ENCODE peak calls at places on chromosomes 3 and 15, in five cellular contexts. One of them, this sample, is unnamed.

GRCh38 chr3:170815930-170816329 is 54.1 kb downstream of the RPL22L1 start:
- DNase-seq in activated CD4-positive, alpha-beta T cell treated with anti-CD3 and anti-CD28 coated beads, Interleukin-2, amount 50 U/mL, for 24 hours: no peak
- DNase-seq in kidney: no peak
- DNase-seq in DMS153: no peak
- DNase-seq in HT-29: no peak
- DNase-seq in this sample: no peak

GRCh38 chr15:40266828-40267304 is 16.0 kb downstream of the ANKRD63 start:
- DNase-seq in activated CD4-positive, alpha-beta T cell treated with anti-CD3 and anti-CD28 coated beads, Interleukin-2, amount 50 U/mL, for 24 hours: no peak
- DNase-seq in kidney: peak; percentile 67
- DNase-seq in DMS153: no peak
- DNase-seq in HT-29: peak; percentile 94
- DNase-seq in this sample: peak; percentile 82

GRCh38 chr3:40407007-40407406 is 20.0 kb downstream of the ENTPD3 start:
- DNase-seq in activated CD4-positive, alpha-beta T cell treated with anti-CD3 and anti-CD28 coated beads, Interleukin-2, amount 50 U/mL, for 24 hours: no peak
- DNase-seq in kidney: no peak
- DNase-seq in DMS153: no peak
- DNase-seq in HT-29: no peak
- DNase-seq in this sample: no peak

GRCh38 chr3:192130534-192131132 is 596.7 kb downstream of the FGF12 start:
- DNase-seq in activated CD4-positive, alpha-beta T cell treated with anti-CD3 and anti-CD28 coated beads, Interleukin-2, amount 50 U/mL, for 24 hours: no peak
- DNase-seq in kidney: no peak
- DNase-seq in DMS153: no peak
- DNase-seq in HT-29: peak; percentile 72
- DNase-seq in this sample: no peak

GRCh38 chr3:159766563-159767185 is 222.0 kb upstream of the IL12A start:
- DNase-seq in activated CD4-positive, alpha-beta T cell treated with anti-CD3 and anti-CD28 coated beads, Interleukin-2, amount 50 U/mL, for 24 hours: no peak
- DNase-seq in kidney: no peak
- DNase-seq in DMS153: peak; percentile 10
- DNase-seq in HT-29: peak; percentile 43
- DNase-seq in this sample: no peak

GRCh38 chr15:74400313-74400850 is 32.9 kb upstream of the CYP11A1 start:
- DNase-seq in activated CD4-positive, alpha-beta T cell treated with anti-CD3 and anti-CD28 coated beads, Interleukin-2, amount 50 U/mL, for 24 hours: no peak
- DNase-seq in kidney: no peak
- DNase-seq in DMS153: no peak
- DNase-seq in HT-29: no peak
- DNase-seq in this sample: no peak

GRCh38 chr3:53616330-53616729 is 121.9 kb downstream of the CACNA1D start:
- DNase-seq in activated CD4-positive, alpha-beta T cell treated with anti-CD3 and anti-CD28 coated beads, Interleukin-2, amount 50 U/mL, for 24 hours: no peak
- DNase-seq in kidney: no peak
- DNase-seq in DMS153: no peak
- DNase-seq in HT-29: no peak
- DNase-seq in this sample: no peak

GRCh38 chr3:135018171-135018923 is 223.3 kb downstream of the EPHB1 start:
- DNase-seq in activated CD4-positive, alpha-beta T cell treated with anti-CD3 and anti-CD28 coated beads, Interleukin-2, amount 50 U/mL, for 24 hours: no peak
- DNase-seq in kidney: no peak
- DNase-seq in DMS153: no peak
- DNase-seq in HT-29: no peak
- DNase-seq in this sample: no peak

GRCh38 chr15:58426501-58426900 is 5.3 kb upstream of the LIPC start:
- DNase-seq in activated CD4-positive, alpha-beta T cell treated with anti-CD3 and anti-CD28 coated beads, Interleukin-2, amount 50 U/mL, for 24 hours: no peak
- DNase-seq in kidney: no peak
- DNase-seq in DMS153: no peak
- DNase-seq in HT-29: no peak
- DNase-seq in this sample: no peak

GRCh38 chr15:51829360-51830278 is at the start of gene TMOD3:
- DNase-seq in activated CD4-positive, alpha-beta T cell treated with anti-CD3 and anti-CD28 coated beads, Interleukin-2, amount 50 U/mL, for 24 hours: peak; percentile 84
- DNase-seq in kidney: peak; percentile 96
- DNase-seq in DMS153: peak; percentile 20
- DNase-seq in HT-29: peak; percentile 96
- DNase-seq in this sample: peak; percentile 97

GRCh38 chr3:2180661-2181060 is 82.0 kb downstream of the CNTN4 start:
- DNase-seq in activated CD4-positive, alpha-beta T cell treated with anti-CD3 and anti-CD28 coated beads, Interleukin-2, amount 50 U/mL, for 24 hours: no peak
- DNase-seq in kidney: no peak
- DNase-seq in DMS153: no peak
- DNase-seq in HT-29: no peak
- DNase-seq in this sample: no peak

GRCh38 chr3:193559100-193559499 is 4.4 kb upstream of the ATP13A4 start:
- DNase-seq in activated CD4-positive, alpha-beta T cell treated with anti-CD3 and anti-CD28 coated beads, Interleukin-2, amount 50 U/mL, for 24 hours: no peak
- DNase-seq in kidney: no peak
- DNase-seq in DMS153: no peak
- DNase-seq in HT-29: no peak
- DNase-seq in this sample: no peak

GRCh38 chr15:31217566-31218270 is 108.9 kb upstream of the KLF13 start:
- DNase-seq in activated CD4-positive, alpha-beta T cell treated with anti-CD3 and anti-CD28 coated beads, Interleukin-2, amount 50 U/mL, for 24 hours: no peak
- DNase-seq in kidney: no peak
- DNase-seq in DMS153: no peak
- DNase-seq in HT-29: no peak
- DNase-seq in this sample: no peak

GRCh38 chr15:52523192-52523591 is 5.5 kb downstream of the MYO5A start:
- DNase-seq in activated CD4-positive, alpha-beta T cell treated with anti-CD3 and anti-CD28 coated beads, Interleukin-2, amount 50 U/mL, for 24 hours: no peak
- DNase-seq in kidney: no peak
- DNase-seq in DMS153: no peak
- DNase-seq in HT-29: no peak
- DNase-seq in this sample: no peak

GRCh38 chr15:43776718-43777292 is at the start of gene ELL3:
- DNase-seq in activated CD4-positive, alpha-beta T cell treated with anti-CD3 and anti-CD28 coated beads, Interleukin-2, amount 50 U/mL, for 24 hours: peak; percentile 44
- DNase-seq in kidney: peak; percentile 90
- DNase-seq in DMS153: peak; percentile 47
- DNase-seq in HT-29: peak; percentile 94
- DNase-seq in this sample: peak; percentile 93

GRCh38 chr15:101206173-101206572 is 45.7 kb downstream of the CHSY1 start:
- DNase-seq in activated CD4-positive, alpha-beta T cell treated with anti-CD3 and anti-CD28 coated beads, Interleukin-2, amount 50 U/mL, for 24 hours: peak; percentile 66
- DNase-seq in kidney: no peak
- DNase-seq in DMS153: no peak
- DNase-seq in HT-29: no peak
- DNase-seq in this sample: no peak

GRCh38 chr3:50265988-50266387 is 3.0 kb upstream of the SEMA3B start:
- DNase-seq in activated CD4-positive, alpha-beta T cell treated with anti-CD3 and anti-CD28 coated beads, Interleukin-2, amount 50 U/mL, for 24 hours: no peak
- DNase-seq in kidney: no peak
- DNase-seq in DMS153: no peak
- DNase-seq in HT-29: no peak
- DNase-seq in this sample: no peak

GRCh38 chr3:195241592-195242355 is 29.2 kb downstream of the XXYLT1 start:
- DNase-seq in activated CD4-positive, alpha-beta T cell treated with anti-CD3 and anti-CD28 coated beads, Interleukin-2, amount 50 U/mL, for 24 hours: no peak
- DNase-seq in kidney: no peak
- DNase-seq in DMS153: no peak
- DNase-seq in HT-29: no peak
- DNase-seq in this sample: no peak

GRCh38 chr3:149020839-149021252 is 29.5 kb downstream of the GYG1 start:
- DNase-seq in activated CD4-positive, alpha-beta T cell treated with anti-CD3 and anti-CD28 coated beads, Interleukin-2, amount 50 U/mL, for 24 hours: no peak
- DNase-seq in kidney: no peak
- DNase-seq in DMS153: no peak
- DNase-seq in HT-29: no peak
- DNase-seq in this sample: no peak

GRCh38 chr3:69761896-69762789 is 22.9 kb downstream of the MITF start:
- DNase-seq in activated CD4-positive, alpha-beta T cell treated with anti-CD3 and anti-CD28 coated beads, Interleukin-2, amount 50 U/mL, for 24 hours: no peak
- DNase-seq in kidney: no peak
- DNase-seq in DMS153: no peak
- DNase-seq in HT-29: no peak
- DNase-seq in this sample: no peak

GRCh38 chr15:50059883-50060282 is 59.1 kb downstream of the ATP8B4 start:
- DNase-seq in activated CD4-positive, alpha-beta T cell treated with anti-CD3 and anti-CD28 coated beads, Interleukin-2, amount 50 U/mL, for 24 hours: no peak
- DNase-seq in kidney: no peak
- DNase-seq in DMS153: no peak
- DNase-seq in HT-29: no peak
- DNase-seq in this sample: no peak

GRCh38 chr3:55160241-55160877 is 232.5 kb upstream of the LRTM1 start:
- DNase-seq in activated CD4-positive, alpha-beta T cell treated with anti-CD3 and anti-CD28 coated beads, Interleukin-2, amount 50 U/mL, for 24 hours: no peak
- DNase-seq in kidney: peak; percentile 89
- DNase-seq in DMS153: no peak
- DNase-seq in HT-29: no peak
- DNase-seq in this sample: no peak

GRCh38 chr15:41161336-41161735 is 45.3 kb upstream of the INO80 start:
- DNase-seq in activated CD4-positive, alpha-beta T cell treated with anti-CD3 and anti-CD28 coated beads, Interleukin-2, amount 50 U/mL, for 24 hours: no peak
- DNase-seq in kidney: no peak
- DNase-seq in DMS153: no peak
- DNase-seq in HT-29: no peak
- DNase-seq in this sample: no peak

This sample was measured in upper lobe of right lung.